ENCODE peak calls at places on chromosomes 7 and 10, in seven cellular contexts. K is activated CD8-positive, alpha-beta memory T cell treated with anti-CD3 and anti-CD28 coated beads for 1 hour; O is stimulated activated CD8-positive, alpha-beta memory T cell treated with anti-CD3 and anti-CD28 coated beads, Interleukin-7, amount 100 ng/mL, for 1 hour; N is stimulated activated CD4-positive, alpha-beta T cell treated with anti-CD3 and anti-CD28 coated beads, Interleukin-4, amount 100 ng/mL, for 24 hours; W is MM.1S; Z is activated T-cell treated with anti-CD3 and anti-CD28 coated beads, Interleukin-2, amount 50 U/mL, for 24 hours; R is ovary. E is an unnamed sample.

GRCh38 chr7:81361769-81362168 is 408.1 kb downstream of the HGF start:
- DNase-seq in K (no peak), W (peak; percentile 56), Z (no peak), R (no peak), O (no peak), N (no peak), E (no peak)

GRCh38 chr10:131948501-131948900 is 33.2 kb downstream of the BNIP3 start:
- DNase-seq in K (no peak), R (no peak), Z (peak; percentile 16), O (no peak), N (no peak), W (no peak), E (no peak)

GRCh38 chr10:103145860-103146466 is 47.1 kb downstream of the NT5C2 start:
- DNase-seq in W (no peak), R (peak; percentile 93), O (no peak), Z (no peak), N (no peak), K (no peak), E (peak; percentile 90)

GRCh38 chr7:42493436-42494198 is 256.6 kb upstream of the GLI3 start:
- DNase-seq in N (peak; percentile 3), Z (no peak), R (peak; percentile 86), O (no peak), W (no peak), K (no peak), E (peak; percentile 71)

GRCh38 chr7:144761493-144761892 is 74.4 kb downstream of the TPK1 start:
- DNase-seq in W (no peak), K (no peak), O (no peak), Z (no peak), N (no peak), R (no peak), E (no peak)

GRCh38 chr10:93542358-93542791 is 24.1 kb upstream of the FFAR4 start:
- DNase-seq in N (no peak), W (no peak), K (no peak), O (no peak), R (no peak), Z (no peak), E (no peak)

GRCh38 chr7:2266911-2267310 is 24.9 kb downstream of the NUDT1 start:
- DNase-seq in O (no peak), N (no peak), K (no peak), R (no peak), Z (no peak), W (no peak), E (peak; percentile 57)

GRCh38 chr10:126017961-126018560 is 121.7 kb downstream of the FANK1 start:
- DNase-seq in Z (no peak), N (no peak), K (no peak), W (no peak), O (no peak), R (no peak), E (no peak)

GRCh38 chr7:27160546-27161213 is 4.2 kb upstream of the HOXA7 start:
- DNase-seq in R (peak; percentile 84), O (peak; percentile 83), N (peak; percentile 89), W (peak; percentile 71), K (peak; percentile 68), Z (peak; percentile 92), E (peak; percentile 65)

GRCh38 chr7:15225981-15226380 is 323.4 kb upstream of the DGKB start:
- DNase-seq in N (no peak), W (no peak), K (no peak), O (no peak), Z (no peak), R (no peak), E (no peak)

GRCh38 chr7:73509463-73509862 is 12.6 kb downstream of the BAZ1B start:
- DNase-seq in O (no peak), R (no peak), W (no peak), K (no peak), Z (no peak), N (no peak), E (no peak)

GRCh38 chr7:100476108-100476780 is 2.8 kb downstream of the TSC22D4 start:
- DNase-seq in Z (no peak), R (no peak), O (no peak), K (no peak), N (no peak), W (no peak), E (no peak)

GRCh38 chr7:31318308-31318707 is 22.2 kb downstream of the NEUROD6 start:
- DNase-seq in Z (no peak), K (no peak), W (no peak), N (no peak), R (no peak), O (no peak), E (no peak)

GRCh38 chr7:135410546-135410942 is 99.4 kb downstream of the CNOT4 start:
- DNase-seq in K (no peak), R (no peak), N (no peak), Z (no peak), O (no peak), W (no peak), E (no peak)

GRCh38 chr7:155356323-155357105 is 58.8 kb downstream of the INSIG1 start:
- DNase-seq in O (no peak), Z (no peak), K (no peak), W (no peak), N (no peak), R (no peak), E (no peak)

GRCh38 chr7:47817922-47818321 is 130.3 kb downstream of the PKD1L1 start:
- DNase-seq in K (no peak), Z (no peak), W (no peak), O (no peak), N (no peak), R (no peak), E (no peak)

GRCh38 chr10:22030421-22030820 is 26.9 kb upstream of the DNAJC1 start:
- DNase-seq in Z (no peak), N (no peak), R (no peak), O (no peak), K (no peak), W (no peak), E (no peak)

GRCh38 chr10:129670124-129670523 is 203.1 kb downstream of the MGMT start:
- DNase-seq in O (no peak), Z (no peak), N (no peak), W (no peak), K (no peak), R (no peak), E (no peak)

GRCh38 chr10:10591682-10592412 is 425.8 kb upstream of the CELF2 start:
- DNase-seq in Z (no peak), N (no peak), R (no peak), O (no peak), K (no peak), W (no peak), E (no peak)

GRCh38 chr7:7773334-7774308 is 55.2 kb upstream of the RPA3 start:
- DNase-seq in N (no peak), W (peak; percentile 45), O (no peak), K (no peak), Z (no peak), R (no peak), E (no peak)

GRCh38 chr7:14507617-14508016 is 394.9 kb downstream of the DGKB start:
- DNase-seq in R (no peak), W (no peak), K (no peak), Z (no peak), N (no peak), O (no peak), E (peak; percentile 45)

GRCh38 chr7:16315280-16315679 is 106.1 kb downstream of the CRPPA start:
- DNase-seq in W (no peak), O (no peak), R (no peak), K (no peak), Z (no peak), N (no peak), E (no peak)

GRCh38 chr7:40329601-40330153 is 194.9 kb downstream of the SUGCT start:
- DNase-seq in O (no peak), W (peak; percentile 60), R (no peak), Z (no peak), K (no peak), N (no peak), E (peak; percentile 51)

GRCh38 chr7:71509381-71509780 is 377.4 kb downstream of the GALNT17 start:
- DNase-seq in R (no peak), O (no peak), K (no peak), Z (no peak), N (no peak), W (no peak), E (no peak)

GRCh38 chr10:12638103-12638502 is 288.8 kb downstream of the CAMK1D start:
- DNase-seq in R (no peak), O (no peak), Z (no peak), N (no peak), K (no peak), W (peak; percentile 36), E (peak; percentile 16)

GRCh38 chr10:119608316-119609155 is 11.8 kb upstream of the TIAL1 start:
- DNase-seq in O (no peak), K (no peak), N (peak; percentile 37), W (no peak), R (peak; percentile 29), Z (peak; percentile 46), E (no peak)

GRCh38 chr10:78588194-78588811 is 480.5 kb upstream of the ZMIZ1 start:
- DNase-seq in O (no peak), R (peak; percentile 40), K (no peak), Z (no peak), W (no peak), N (no peak), E (no peak)

GRCh38 chr10:126459878-126460481 is 71.7 kb upstream of the ADAM12 start:
- DNase-seq in R (no peak), Z (no peak), K (no peak), O (no peak), W (no peak), N (no peak), E (peak; percentile 76)

GRCh38 chr7:108331971-108332370 is 124.3 kb downstream of the NRCAM start:
- DNase-seq in K (no peak), R (no peak), Z (no peak), N (no peak), O (no peak), W (no peak), E (no peak)

GRCh38 chr7:94258856-94259255 is 135.8 kb upstream of the COL1A2 start:
- DNase-seq in Z (no peak), O (no peak), N (no peak), R (no peak), W (no peak), K (no peak), E (no peak)

GRCh38 chr10:126500185-126500584 is 111.9 kb upstream of the ADAM12 start:
- DNase-seq in Z (no peak), W (no peak), O (no peak), N (no peak), K (no peak), R (no peak), E (no peak)

E was measured in fibroblast of the conjunctiva.